ENCODE peak calls at places on chromosomes 2 and 18, in seven cellular contexts. One of them, this sample, is unnamed.

GRCh38 chr2:165839610-165840009 is 45.6 kb upstream of the GALNT3 start:
- DNase-seq in CD4-positive, alpha-beta T cell: no peak
- DNase-seq in PC-3: peak
- DNase-seq in lower leg skin: no peak
- DNase-seq in psoas muscle: no peak
- DNase-seq in glutamatergic neuron: no peak
- DNase-seq in WTC11: no peak
- DNase-seq in this sample: no peak

GRCh38 chr2:159615936-159616733 is at the start of gene BAZ2B:
- DNase-seq in CD4-positive, alpha-beta T cell: no peak
- DNase-seq in PC-3: peak
- DNase-seq in lower leg skin: peak
- DNase-seq in psoas muscle: peak
- DNase-seq in glutamatergic neuron: peak
- DNase-seq in WTC11: peak
- DNase-seq in this sample: peak

GRCh38 chr18:21996261-21996892 is 173.0 kb upstream of the GATA6 start:
- DNase-seq in CD4-positive, alpha-beta T cell: no peak
- DNase-seq in PC-3: no peak
- DNase-seq in lower leg skin: no peak
- DNase-seq in psoas muscle: peak
- DNase-seq in glutamatergic neuron: no peak
- DNase-seq in WTC11: no peak
- DNase-seq in this sample: no peak

GRCh38 chr2:47313728-47314127 is 89.2 kb upstream of the MSH2 start:
- DNase-seq in CD4-positive, alpha-beta T cell: no peak
- DNase-seq in PC-3: no peak
- DNase-seq in lower leg skin: no peak
- DNase-seq in psoas muscle: no peak
- DNase-seq in glutamatergic neuron: no peak
- DNase-seq in WTC11: peak
- DNase-seq in this sample: no peak

GRCh38 chr2:226623587-226624368 is 175.8 kb downstream of the IRS1 start:
- DNase-seq in CD4-positive, alpha-beta T cell: no peak
- DNase-seq in PC-3: no peak
- DNase-seq in lower leg skin: no peak
- DNase-seq in psoas muscle: no peak
- DNase-seq in glutamatergic neuron: no peak
- DNase-seq in WTC11: no peak
- DNase-seq in this sample: no peak

GRCh38 chr18:57004366-57005121 is 142.3 kb upstream of the BOD1L2 start:
- DNase-seq in CD4-positive, alpha-beta T cell: no peak
- DNase-seq in PC-3: peak
- DNase-seq in lower leg skin: no peak
- DNase-seq in psoas muscle: no peak
- DNase-seq in glutamatergic neuron: no peak
- DNase-seq in WTC11: no peak
- DNase-seq in this sample: no peak

GRCh38 chr2:65024149-65024829 is 31.9 kb upstream of the CEP68 start:
- DNase-seq in CD4-positive, alpha-beta T cell: no peak
- DNase-seq in PC-3: no peak
- DNase-seq in lower leg skin: no peak
- DNase-seq in psoas muscle: no peak
- DNase-seq in glutamatergic neuron: no peak
- DNase-seq in WTC11: no peak
- DNase-seq in this sample: no peak

GRCh38 chr18:3281456-3282400 is 19.8 kb downstream of the MYL12B start:
- DNase-seq in CD4-positive, alpha-beta T cell: no peak
- DNase-seq in PC-3: peak
- DNase-seq in lower leg skin: no peak
- DNase-seq in psoas muscle: no peak
- DNase-seq in glutamatergic neuron: no peak
- DNase-seq in WTC11: no peak
- DNase-seq in this sample: no peak

GRCh38 chr18:23844991-23845680 is 155.9 kb downstream of the LAMA3 start:
- DNase-seq in CD4-positive, alpha-beta T cell: no peak
- DNase-seq in PC-3: peak
- DNase-seq in lower leg skin: no peak
- DNase-seq in psoas muscle: no peak
- DNase-seq in glutamatergic neuron: no peak
- DNase-seq in WTC11: peak
- DNase-seq in this sample: peak

GRCh38 chr2:235599596-235600338 is 105.9 kb downstream of the AGAP1 start:
- DNase-seq in CD4-positive, alpha-beta T cell: no peak
- DNase-seq in PC-3: no peak
- DNase-seq in lower leg skin: no peak
- DNase-seq in psoas muscle: no peak
- DNase-seq in glutamatergic neuron: no peak
- DNase-seq in WTC11: no peak
- DNase-seq in this sample: no peak

GRCh38 chr18:58728719-58729118 is 57.5 kb downstream of the MALT1 start:
- DNase-seq in CD4-positive, alpha-beta T cell: no peak
- DNase-seq in PC-3: no peak
- DNase-seq in lower leg skin: no peak
- DNase-seq in psoas muscle: no peak
- DNase-seq in glutamatergic neuron: no peak
- DNase-seq in WTC11: no peak
- DNase-seq in this sample: no peak

GRCh38 chr18:34219651-34220050 is 5.1 kb downstream of the NOL4 start:
- DNase-seq in CD4-positive, alpha-beta T cell: no peak
- DNase-seq in PC-3: no peak
- DNase-seq in lower leg skin: no peak
- DNase-seq in psoas muscle: no peak
- DNase-seq in glutamatergic neuron: no peak
- DNase-seq in WTC11: no peak
- DNase-seq in this sample: no peak

GRCh38 chr18:51150430-51150746 is 47.1 kb downstream of the MEX3C start:
- DNase-seq in CD4-positive, alpha-beta T cell: no peak
- DNase-seq in PC-3: no peak
- DNase-seq in lower leg skin: no peak
- DNase-seq in psoas muscle: no peak
- DNase-seq in glutamatergic neuron: no peak
- DNase-seq in WTC11: no peak
- DNase-seq in this sample: no peak

DNA sequence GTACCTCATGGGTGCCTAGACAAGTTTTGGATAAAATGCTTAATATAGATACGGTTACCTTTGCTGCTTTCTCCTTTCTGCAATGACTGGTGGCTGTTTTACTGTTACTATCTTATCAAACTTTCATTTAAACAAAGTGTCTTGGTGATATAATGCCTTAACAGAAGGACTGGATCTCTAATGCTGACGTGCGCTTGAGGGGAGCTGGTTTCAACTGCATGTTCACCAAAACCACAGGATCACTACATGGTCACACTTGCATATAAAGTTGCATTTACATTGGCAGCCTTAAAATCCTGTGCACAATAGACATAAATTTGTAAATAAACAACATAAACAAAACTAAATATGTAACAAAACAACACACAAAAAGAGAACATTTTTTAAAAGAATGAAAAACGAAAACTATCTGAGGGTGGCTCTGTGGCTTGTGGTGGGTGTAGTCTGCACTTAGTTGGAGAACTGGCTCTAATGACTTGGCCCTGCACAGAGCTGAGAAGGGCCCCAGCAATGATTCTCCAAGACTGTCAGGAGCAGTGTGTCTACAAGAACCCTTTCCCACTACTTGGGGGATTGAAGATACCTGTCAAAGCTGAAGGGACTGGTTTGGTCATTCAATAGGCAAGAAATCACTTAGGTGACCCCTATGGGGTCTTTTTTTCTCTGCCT is 135.5 kb downstream of the UXS1 start:
- DNase-seq in CD4-positive, alpha-beta T cell: no peak
- DNase-seq in PC-3: no peak
- DNase-seq in lower leg skin: no peak
- DNase-seq in psoas muscle: no peak
- DNase-seq in glutamatergic neuron: no peak
- DNase-seq in WTC11: no peak
- DNase-seq in this sample: no peak
- TF ChIP-seq CTCF in CD4-positive, alpha-beta T cell: no peak
- TF ChIP-seq CTCF in PC-3: no peak
- TF ChIP-seq CTCF in lower leg skin: no peak
- TF ChIP-seq CTCF in psoas muscle: no peak
- TF ChIP-seq CTCF in glutamatergic neuron: no peak
- TF ChIP-seq CTCF in WTC11: no peak
- TF ChIP-seq CTCF in this sample: no peak

GRCh38 chr2:4995466-4995865 is 696.7 kb upstream of the SOX11 start:
- DNase-seq in CD4-positive, alpha-beta T cell: no peak
- DNase-seq in PC-3: no peak
- DNase-seq in lower leg skin: no peak
- DNase-seq in psoas muscle: no peak
- DNase-seq in glutamatergic neuron: no peak
- DNase-seq in WTC11: no peak
- DNase-seq in this sample: no peak
- TF ChIP-seq CTCF in CD4-positive, alpha-beta T cell: no peak
- TF ChIP-seq CTCF in PC-3: no peak
- TF ChIP-seq CTCF in lower leg skin: no peak
- TF ChIP-seq CTCF in psoas muscle: no peak
- TF ChIP-seq CTCF in glutamatergic neuron: no peak
- TF ChIP-seq CTCF in WTC11: no peak
- TF ChIP-seq CTCF in this sample: no peak

GRCh38 chr2:219769044-219770030 is 141.9 kb downstream of the SLC4A3 start:
- DNase-seq in CD4-positive, alpha-beta T cell: no peak
- DNase-seq in PC-3: peak
- DNase-seq in lower leg skin: no peak
- DNase-seq in psoas muscle: peak
- DNase-seq in glutamatergic neuron: peak
- DNase-seq in WTC11: no peak
- DNase-seq in this sample: no peak

GRCh38 chr2:219759801-219760200 is 132.4 kb downstream of the SLC4A3 start:
- DNase-seq in CD4-positive, alpha-beta T cell: no peak
- DNase-seq in PC-3: no peak
- DNase-seq in lower leg skin: no peak
- DNase-seq in psoas muscle: no peak
- DNase-seq in glutamatergic neuron: no peak
- DNase-seq in WTC11: no peak
- DNase-seq in this sample: no peak

GRCh38 chr2:219766658-219767057 is 139.2 kb downstream of the SLC4A3 start:
- DNase-seq in CD4-positive, alpha-beta T cell: no peak
- DNase-seq in PC-3: peak
- DNase-seq in lower leg skin: no peak
- DNase-seq in psoas muscle: no peak
- DNase-seq in glutamatergic neuron: no peak
- DNase-seq in WTC11: no peak
- DNase-seq in this sample: no peak

GRCh38 chr2:219765236-219765635 is 137.8 kb downstream of the SLC4A3 start:
- DNase-seq in CD4-positive, alpha-beta T cell: no peak
- DNase-seq in PC-3: no peak
- DNase-seq in lower leg skin: no peak
- DNase-seq in psoas muscle: no peak
- DNase-seq in glutamatergic neuron: no peak
- DNase-seq in WTC11: no peak
- DNase-seq in this sample: no peak
- TF ChIP-seq CTCF in CD4-positive, alpha-beta T cell: no peak
- TF ChIP-seq CTCF in PC-3: no peak
- TF ChIP-seq CTCF in lower leg skin: no peak
- TF ChIP-seq CTCF in psoas muscle: no peak
- TF ChIP-seq CTCF in glutamatergic neuron: no peak
- TF ChIP-seq CTCF in WTC11: no peak
- TF ChIP-seq CTCF in this sample: no peak

GRCh38 chr2:135800513-135801460 is 36.2 kb downstream of the LCT start:
- DNase-seq in CD4-positive, alpha-beta T cell: no peak
- DNase-seq in PC-3: no peak
- DNase-seq in lower leg skin: no peak
- DNase-seq in psoas muscle: no peak
- DNase-seq in glutamatergic neuron: no peak
- DNase-seq in WTC11: no peak
- DNase-seq in this sample: no peak
- TF ChIP-seq CTCF in CD4-positive, alpha-beta T cell: no peak
- TF ChIP-seq CTCF in PC-3: no peak
- TF ChIP-seq CTCF in lower leg skin: no peak
- TF ChIP-seq CTCF in psoas muscle: no peak
- TF ChIP-seq CTCF in glutamatergic neuron: no peak
- TF ChIP-seq CTCF in WTC11: no peak
- TF ChIP-seq CTCF in this sample: no peak

DNA sequence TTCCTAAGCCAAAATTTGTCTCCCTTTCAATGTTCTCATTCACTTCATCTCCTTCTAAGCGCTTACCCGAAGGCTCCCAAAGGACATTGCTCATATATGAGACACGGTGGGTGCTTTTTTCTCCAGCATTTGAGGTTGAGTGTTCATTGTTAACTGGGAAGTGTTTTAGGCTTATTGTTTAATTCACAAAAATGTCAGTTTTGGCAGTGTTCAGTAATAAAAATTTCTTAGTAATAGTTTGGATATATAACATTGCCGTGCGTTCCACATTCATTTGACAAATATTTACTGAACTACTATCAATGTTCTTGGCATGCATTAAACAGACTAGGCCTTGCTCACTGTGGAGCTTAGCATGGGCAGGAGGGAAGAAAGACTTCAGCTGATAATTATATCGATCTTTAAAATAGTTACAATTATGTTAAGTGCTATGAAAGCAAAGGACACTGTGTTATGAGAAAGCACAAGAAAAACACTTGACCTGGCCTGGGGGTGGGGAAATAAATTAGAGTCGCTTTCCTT is 82.1 kb upstream of the DOCK10 start:
- DNase-seq in CD4-positive, alpha-beta T cell: no peak
- DNase-seq in PC-3: peak
- DNase-seq in lower leg skin: no peak
- DNase-seq in psoas muscle: no peak
- DNase-seq in glutamatergic neuron: no peak
- DNase-seq in WTC11: no peak
- DNase-seq in this sample: no peak
- TF ChIP-seq CTCF in CD4-positive, alpha-beta T cell: no peak
- TF ChIP-seq CTCF in PC-3: no peak
- TF ChIP-seq CTCF in lower leg skin: no peak
- TF ChIP-seq CTCF in psoas muscle: no peak
- TF ChIP-seq CTCF in glutamatergic neuron: no peak
- TF ChIP-seq CTCF in WTC11: no peak
- TF ChIP-seq CTCF in this sample: no peak

DNA sequence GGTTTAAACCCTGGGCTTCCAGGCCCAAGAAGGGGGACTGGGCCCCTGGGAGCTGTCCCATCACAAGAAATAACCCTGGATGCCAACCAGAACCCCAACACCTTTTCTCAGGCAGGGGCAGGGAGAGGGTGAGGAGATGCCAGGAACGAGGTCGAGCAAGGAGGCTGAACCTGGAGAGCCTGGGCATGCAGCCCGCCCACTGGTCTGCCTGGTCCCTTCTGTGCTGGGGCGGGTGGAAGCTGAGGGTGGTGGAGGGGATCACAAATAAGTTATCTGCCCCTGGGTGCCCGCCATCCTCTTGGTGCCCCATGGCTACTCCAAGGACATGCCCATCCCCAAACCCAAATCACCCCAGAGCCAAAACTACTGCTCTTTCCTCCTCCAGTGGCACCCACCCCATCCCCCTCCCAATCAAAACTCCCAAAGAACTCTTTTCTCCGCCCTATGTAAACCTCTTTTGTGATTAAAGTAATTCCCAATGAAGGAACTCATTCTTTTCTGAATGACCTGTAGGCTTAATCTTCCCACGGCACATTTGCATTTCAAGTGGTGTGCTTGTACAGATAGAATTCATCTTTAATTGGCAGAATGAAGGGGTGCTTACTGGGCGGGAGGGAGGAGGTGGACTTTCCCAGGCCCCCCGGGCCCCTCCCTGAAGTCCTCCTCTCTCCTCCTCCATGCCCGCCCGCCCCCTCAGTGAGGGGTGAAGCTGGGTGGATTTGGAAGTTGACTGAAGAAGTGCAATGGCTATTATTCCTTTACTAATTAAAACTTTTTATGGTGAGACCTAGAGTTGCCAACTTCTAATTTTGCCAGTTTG is 47.9 kb downstream of the EFR3B start:
- DNase-seq in CD4-positive, alpha-beta T cell: no peak
- DNase-seq in PC-3: no peak
- DNase-seq in lower leg skin: no peak
- DNase-seq in psoas muscle: no peak
- DNase-seq in glutamatergic neuron: no peak
- DNase-seq in WTC11: no peak
- DNase-seq in this sample: no peak
- TF ChIP-seq CTCF in CD4-positive, alpha-beta T cell: no peak
- TF ChIP-seq CTCF in PC-3: no peak
- TF ChIP-seq CTCF in lower leg skin: no peak
- TF ChIP-seq CTCF in psoas muscle: no peak
- TF ChIP-seq CTCF in glutamatergic neuron: no peak
- TF ChIP-seq CTCF in WTC11: no peak
- TF ChIP-seq CTCF in this sample: no peak

This sample was measured in Calu3.